ENCODE peak calls at places on chromosomes 16 and 17, in eight cellular contexts. Y, Q, P, T, B, D, K and R are unnamed samples. For H3K4me1, the result is how much of the 10 kb centered on the place peaks cover.

GRCh38 chr17:32104158-32104557 is 38.1 kb upstream of the RHOT1 start:
- DNase-seq in T (no peak), B (no peak), P (no peak), D (no peak), K (no peak), Y (no peak), Q (no peak), R (no peak)

GRCh38 chr16:54288592-54289241 is 2.1 kb upstream of the IRX3 start:
- DNase-seq in T (no peak), P (no peak), K (no peak), Y (no peak), Q (peak), B (no peak), D (no peak), R (no peak)

GRCh38 chr17:2631211-2631610 is 37.8 kb downstream of the PAFAH1B1 start:
- DNase-seq in D (no peak), T (no peak), P (no peak), B (no peak), Y (no peak), Q (peak), K (no peak), R (no peak)

GRCh38 chr16:8963010-8963824 is 489 bp downstream of the USP7 start:
- DNase-seq in D (no peak), T (no peak), K (peak), P (peak), Y (no peak), B (no peak), Q (no peak), R (peak)

GRCh38 chr16:10080031-10080772 is 102.0 kb downstream of the GRIN2A start:
- DNase-seq in B (no peak), K (peak), Y (no peak), T (no peak), P (peak), D (no peak), Q (no peak), R (peak)

GRCh38 chr16:10876799-10877341 is at the start of gene CIITA:
- DNase-seq in T (no peak), D (peak), P (peak), Y (peak), K (no peak), B (peak), Q (peak), R (no peak)

GRCh38 chr16:25109643-25110042 is 1.9 kb upstream of the LCMT1 start:
- DNase-seq in D (no peak), Q (no peak), K (peak), T (no peak), P (peak), Y (peak), B (peak), R (peak)

GRCh38 chr16:4179763-4180260 is 62.1 kb downstream of the SRL start:
- DNase-seq in P (no peak), D (no peak), B (no peak), K (no peak), T (no peak), Q (no peak), Y (no peak), R (peak)

GRCh38 chr17:74941128-74941725 is 5.5 kb downstream of the OTOP3 start:
- DNase-seq in B (no peak), P (no peak), T (no peak), K (no peak), Y (no peak), D (no peak), Q (no peak), R (no peak)

GRCh38 chr17:11241611-11242226 is 706 bp downstream of the SHISA6 start:
- DNase-seq in B (no peak), P (no peak), K (peak), T (no peak), Q (peak), Y (no peak), D (peak), R (no peak)

GRCh38 chr17:57553525-57553924 is 191.6 kb downstream of the CCDC182 start:
- DNase-seq in K (no peak), D (no peak), Y (peak), B (peak), Q (no peak), P (no peak), T (no peak), R (peak)

GRCh38 chr17:67528751-67529436 is 151.8 kb downstream of the PITPNC1 start:
- DNase-seq in Q (peak), D (peak), K (peak), P (peak), Y (peak), T (peak), B (peak), R (peak)

GRCh38 chr16:10314811-10315210 is 71.0 kb upstream of the ATF7IP2 start:
- DNase-seq in D (no peak), Y (no peak), B (no peak), T (no peak), P (peak), K (no peak), Q (no peak), R (no peak)

GRCh38 chr16:3606441-3606840 is 5.0 kb downstream of the SLX4 start:
- DNase-seq in B (no peak), K (no peak), P (no peak), Y (no peak), T (no peak), D (no peak), Q (no peak), R (no peak)

GRCh38 chr17:70484496-70484895 is 315.2 kb downstream of the KCNJ2 start:
- DNase-seq in P (no peak), D (no peak), B (no peak), Y (no peak), T (no peak), K (no peak), Q (no peak), R (no peak)

GRCh38 chr16:57361384-57361783 is 2.8 kb downstream of the CCL22 start:
- DNase-seq in K (no peak), Q (no peak), T (no peak), B (no peak), Y (no peak), P (no peak), D (no peak), R (no peak)

GRCh38 chr17:37373530-37374159 is 2.1 kb upstream of the C17orf78 start:
- DNase-seq in K (peak), B (peak), Q (peak), Y (peak), P (peak), D (peak), T (peak), R (peak)

GRCh38 chr16:27402964-27403600 is 1.1 kb downstream of the IL21R start:
- DNase-seq in Q (no peak), P (no peak), Y (no peak), B (no peak), T (no peak), K (no peak), D (no peak), R (no peak)

GRCh38 chr17:75799402-75799801 is 14.8 kb downstream of the UNK start:
- DNase-seq in D (no peak), K (no peak), P (no peak), Q (no peak), Y (no peak), T (no peak), B (no peak), R (no peak)

GRCh38 chr17:39364236-39365025 is 37.0 kb downstream of the FBXL20 start:
- DNase-seq in K (no peak), B (no peak), Q (no peak), D (no peak), P (peak), Y (no peak), T (no peak), R (no peak)

GRCh38 chr16:80197790-80198201 is 343.0 kb upstream of the DYNLRB2 start:
- DNase-seq in D (no peak), Y (peak), Q (no peak), T (no peak), P (peak), K (no peak), B (peak), R (peak)

GRCh38 chr16:70704586-70704985 is 18.7 kb upstream of the MTSS2 start:
- DNase-seq in B (no peak), T (no peak), Y (no peak), P (peak), Q (no peak), D (no peak), K (no peak), R (no peak)

GRCh38 chr16:1103649-1104005 is 7.6 kb upstream of the C1QTNF8 start:
- DNase-seq in D (no peak), K (no peak), B (no peak), T (no peak), Y (no peak), Q (no peak), P (no peak), R (no peak)

GRCh38 chr17:81334987-81335386 is 39.9 kb upstream of the SLC38A10 start:
- DNase-seq in B (no peak), P (no peak), T (no peak), Q (no peak), Y (no peak), K (no peak), D (no peak), R (no peak)

GRCh38 chr17:35315283-35315682 is 58.1 kb downstream of the SLFN11 start:
- DNase-seq in D (no peak), Y (peak), K (no peak), T (no peak), B (peak), Q (no peak), P (peak), R (no peak)

GRCh38 chr17:30170415-30170987 is 53.9 kb downstream of the NSRP1 start:
- DNase-seq in Q (no peak), D (no peak), B (no peak), K (no peak), T (no peak), Y (no peak), P (no peak), R (no peak)

GRCh38 chr16:81585785-81586184 is 141.2 kb downstream of the CMIP start:
- DNase-seq in B (no peak), K (peak), Y (no peak), P (no peak), Q (peak), D (peak), T (no peak), R (peak)

DNA sequence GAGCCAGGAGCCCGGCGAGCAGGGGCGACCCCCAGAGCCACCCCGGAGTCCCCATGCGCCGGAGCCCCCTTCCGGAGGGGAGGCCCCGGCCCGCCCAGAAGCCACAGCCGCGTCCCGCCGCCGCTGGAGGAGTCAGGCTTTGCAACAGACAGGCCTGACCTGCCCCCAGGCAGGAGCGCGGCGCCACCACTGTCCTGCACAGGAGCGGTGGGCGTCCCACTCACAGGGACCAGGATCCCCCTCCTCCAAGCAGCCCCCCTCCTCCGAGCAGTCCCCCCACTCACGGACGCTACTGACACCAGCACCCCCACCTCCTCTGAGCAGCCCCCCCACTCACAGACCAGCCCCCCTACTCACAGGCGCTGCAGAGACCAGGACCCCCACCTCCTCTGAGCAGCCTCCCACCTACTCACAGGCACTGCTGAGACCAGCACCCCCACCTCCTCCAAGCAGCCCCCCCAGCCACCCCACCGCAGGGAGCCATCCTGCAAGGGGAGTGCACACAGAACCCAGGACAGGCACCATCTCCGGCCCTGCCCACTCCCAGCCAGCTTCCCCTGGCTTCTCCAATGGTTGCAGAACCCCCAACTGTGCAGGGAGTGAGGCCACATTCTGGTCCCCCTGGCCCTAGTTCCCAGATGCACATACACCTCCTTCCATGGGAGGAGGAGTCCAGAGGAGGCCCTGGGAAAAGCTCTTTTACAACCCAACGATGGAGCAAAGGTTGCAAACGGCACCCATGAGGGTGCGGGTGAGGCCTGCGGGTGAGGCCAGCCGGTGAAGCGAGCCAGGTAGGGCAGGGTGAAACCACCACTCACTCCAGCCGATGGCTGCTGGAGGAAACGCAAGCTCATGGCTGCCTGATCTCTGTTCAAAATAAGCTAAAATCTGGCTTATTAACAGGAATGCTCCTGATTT is 69.9 kb downstream of the ABR start:
- DNase-seq in D (peak), Y (no peak), Q (peak), T (no peak), K (peak), B (no peak), P (no peak), R (peak)
- H3K4me1 ChIP-seq in D (under half), Y (under half), Q (under half), T (under half), K (under half), B (under half), P (under half), R (half or more)

GRCh38 chr17:65050438-65050837 is 6.1 kb downstream of the GNA13 start:
- DNase-seq in Y (no peak), K (no peak), B (no peak), P (no peak), Q (no peak), D (no peak), T (no peak), R (no peak)

GRCh38 chr17:65047939-65048338 is 8.6 kb downstream of the GNA13 start:
- DNase-seq in Q (no peak), T (no peak), B (no peak), D (no peak), K (no peak), P (no peak), Y (peak), R (peak)

GRCh38 chr17:65046236-65046635 is 10.3 kb downstream of the GNA13 start:
- DNase-seq in B (no peak), K (no peak), P (no peak), Y (no peak), T (no peak), Q (no peak), D (no peak), R (no peak)

GRCh38 chr17:65049085-65049756 is 7.3 kb downstream of the GNA13 start:
- DNase-seq in Y (no peak), Q (no peak), T (no peak), D (no peak), B (no peak), K (no peak), P (no peak), R (no peak)

GRCh38 chr17:65048441-65048840 is 8.1 kb downstream of the GNA13 start:
- DNase-seq in Y (peak), D (no peak), Q (no peak), P (no peak), K (no peak), T (no peak), B (no peak), R (peak)
- H3K27ac ChIP-seq in Y (peak), D (no peak), Q (peak), P (no peak), K (peak), T (no peak), B (no peak), R (no peak)

GRCh38 chr17:62791235-62792121 is 16.6 kb downstream of the MARCHF10 start:
- DNase-seq in D (no peak), P (peak), Q (no peak), T (no peak), K (no peak), B (peak), Y (peak), R (peak)
- H2AFZ ChIP-seq in D (no peak), P (peak), Q (peak), T (peak), K (no peak), B (no peak), Y (peak), R (no peak)

DNA sequence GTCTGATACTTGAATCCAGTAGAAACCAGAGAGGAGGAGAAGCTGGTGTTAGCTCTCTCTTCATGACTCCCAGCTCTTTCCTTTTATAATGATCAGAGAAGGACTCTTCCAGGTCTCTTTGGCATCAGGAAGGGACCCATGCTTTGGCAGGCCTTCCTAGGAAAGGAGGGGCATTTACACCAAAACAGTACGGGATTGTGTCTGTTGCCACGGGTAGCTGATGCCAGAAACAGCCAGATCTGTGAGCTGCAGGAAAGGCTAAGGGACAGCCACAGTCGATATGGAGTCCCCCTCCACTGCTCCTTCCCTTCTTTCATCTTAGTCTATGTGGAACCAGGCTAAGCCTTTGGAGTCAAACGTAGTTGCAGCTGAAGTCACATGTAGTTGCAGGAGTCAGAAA is 9.3 kb downstream of the CEP295NL start:
- DNase-seq in T (no peak), D (no peak), B (no peak), Q (no peak), P (no peak), Y (no peak), K (no peak), R (no peak)
- H3K4me1 ChIP-seq in T (under half), D (under half), B (under half), Q (under half), P (under half), Y (under half), K (under half), R (under half)

GRCh38 chr17:44212507-44213402 is 6.7 kb downstream of the UBTF start:
- DNase-seq in P (no peak), K (no peak), B (no peak), T (no peak), Q (no peak), Y (no peak), D (no peak), R (no peak)
- H3K27ac ChIP-seq in P (no peak), K (no peak), B (no peak), T (no peak), Q (no peak), Y (no peak), D (no peak), R (no peak)

GRCh38 chr16:47726031-47726675 is 265.0 kb downstream of the PHKB start:
- DNase-seq in Q (no peak), P (no peak), T (no peak), K (no peak), D (no peak), B (peak), Y (peak), R (no peak)
- H2AFZ ChIP-seq in Q (no peak), P (no peak), T (no peak), K (no peak), D (no peak), B (no peak), Y (no peak), R (no peak)

GRCh38 chr16:19984136-19984535 is 89.6 kb downstream of the GPR139 start:
- DNase-seq in Q (no peak), P (no peak), D (no peak), Y (no peak), K (no peak), B (no peak), T (no peak), R (no peak)
- H3K4me1 ChIP-seq in Q (under half), P (under half), D (under half), Y (under half), K (under half), B (under half), T (under half), R (under half)

GRCh38 chr16:83952587-83952939 is 477 bp upstream of the OSGIN1 start:
- DNase-seq in D (no peak), Y (no peak), B (no peak), Q (no peak), K (no peak), T (no peak), P (no peak), R (no peak)
- H3K27ac ChIP-seq in D (no peak), Y (peak), B (peak), Q (no peak), K (peak), T (no peak), P (peak), R (no peak)

DNA sequence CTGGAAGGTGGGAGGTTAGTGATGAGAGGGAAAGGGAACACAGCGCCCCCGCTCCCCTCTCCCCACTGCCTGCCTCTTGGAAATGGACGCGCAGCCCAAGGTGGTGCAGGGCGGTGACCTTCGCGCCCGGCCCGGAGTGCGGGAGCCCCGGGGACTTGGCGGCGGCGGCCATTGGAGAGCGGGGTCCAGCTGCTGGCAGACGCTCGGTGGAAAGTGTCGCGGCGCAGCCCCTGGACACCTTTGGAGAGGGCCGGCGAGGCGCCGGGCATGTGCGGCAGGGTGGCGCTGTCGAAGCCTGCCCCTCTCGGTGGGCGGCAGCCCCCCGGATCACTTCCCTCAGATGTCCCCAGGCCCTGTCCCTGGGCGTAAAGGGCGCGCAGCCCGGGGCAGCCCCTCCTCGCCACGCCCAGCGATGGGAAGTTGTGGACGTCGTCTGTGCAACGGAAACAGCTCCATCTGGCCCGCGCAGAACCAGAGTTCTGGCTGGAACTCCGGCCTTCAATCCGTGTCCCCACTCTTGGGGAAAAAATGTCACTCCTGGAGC is 16.7 kb downstream of the SALL1 start:
- DNase-seq in Y (no peak), D (peak), Q (peak), K (no peak), B (no peak), P (peak), T (no peak), R (no peak)
- H2AFZ ChIP-seq in Y (peak), D (no peak), Q (peak), K (no peak), B (no peak), P (peak), T (no peak), R (peak)

GRCh38 chr16:2149630-2150417 is 1.4 kb downstream of the RAB26 start:
- DNase-seq in P (no peak), Y (no peak), T (no peak), B (no peak), Q (peak), D (peak), K (no peak), R (no peak)

GRCh38 chr16:2152695-2153506 is 2.7 kb upstream of the TRAF7 start:
- DNase-seq in K (peak), T (no peak), Y (no peak), B (no peak), P (peak), D (no peak), Q (peak), R (no peak)

GRCh38 chr16:2151188-2152091 is 3.0 kb downstream of the RAB26 start:
- DNase-seq in K (no peak), Q (peak), P (no peak), T (no peak), D (peak), Y (no peak), B (no peak), R (no peak)

GRCh38 chr16:2148714-2149629 is 547 bp downstream of the RAB26 start:
- DNase-seq in P (peak), Q (peak), B (no peak), Y (no peak), K (peak), D (peak), T (no peak), R (no peak)

DNA sequence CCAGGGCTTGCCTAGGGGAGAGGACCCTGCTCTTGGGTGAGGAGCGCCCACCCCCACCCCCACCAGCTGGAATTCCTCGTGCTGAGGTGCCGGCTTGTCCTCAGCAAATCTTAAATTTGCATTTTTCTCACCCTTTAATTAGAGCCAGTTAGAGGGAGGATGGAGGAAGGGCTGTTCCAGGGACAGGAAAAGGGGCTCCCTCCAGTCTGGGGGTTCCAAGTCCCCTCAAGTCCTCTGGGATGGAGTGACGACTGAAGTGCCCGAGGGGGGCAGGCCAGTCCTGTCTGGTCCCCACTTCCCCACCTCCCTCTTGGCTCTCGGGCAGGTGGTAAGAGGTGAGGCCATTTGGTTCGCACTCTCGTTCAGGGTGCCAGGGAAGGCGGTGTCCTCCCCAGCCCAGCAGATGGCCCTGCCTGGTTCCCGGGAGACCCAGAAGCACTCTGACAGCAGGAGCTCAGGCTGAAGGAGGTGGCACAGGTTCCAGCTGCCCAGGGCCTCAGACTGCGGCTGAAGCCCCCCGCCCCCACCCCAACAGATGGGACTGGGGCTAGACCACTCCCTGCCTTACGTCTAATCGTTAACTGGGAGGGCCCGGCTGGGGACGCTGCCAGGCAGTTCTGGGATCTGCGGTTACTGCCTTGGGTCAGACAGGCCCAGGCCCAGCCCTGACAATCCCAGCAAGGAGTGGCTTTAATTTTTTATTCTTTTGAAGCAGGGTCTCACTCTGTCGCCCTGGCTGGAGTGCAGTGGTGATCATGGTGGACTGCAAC is 2.2 kb downstream of the RAB26 start:
- DNase-seq in P (no peak), D (peak), B (peak), T (no peak), K (no peak), Y (peak), Q (peak), R (peak)
- H3K4me1 ChIP-seq in P (under half), D (under half), B (under half), T (under half), K (half or more), Y (under half), Q (under half), R (half or more)